ENCODE peak calls at places on chromosomes 3 and 15, in six cellular contexts. One of them, this sample, is unnamed.

GRCh38 chr15:64068133-64068532 is 21.8 kb upstream of the DAPK2 start:
- DNase-seq in ovary: no peak
- DNase-seq in Panc1: no peak
- DNase-seq in mammary epithelial cell: no peak
- DNase-seq in breast epithelium: no peak
- DNase-seq in A549: no peak
- DNase-seq in this sample: no peak

GRCh38 chr3:108018552-108018951 is 72.3 kb downstream of the CD47 start:
- DNase-seq in ovary: no peak
- DNase-seq in Panc1: no peak
- DNase-seq in mammary epithelial cell: no peak
- DNase-seq in breast epithelium: no peak
- DNase-seq in A549: no peak
- DNase-seq in this sample: no peak

GRCh38 chr3:72445827-72446405 is 402.3 kb downstream of the SHQ1 start:
- DNase-seq in ovary: no peak
- DNase-seq in Panc1: no peak
- DNase-seq in mammary epithelial cell: peak; percentile 1
- DNase-seq in breast epithelium: no peak
- DNase-seq in A549: no peak
- DNase-seq in this sample: no peak

GRCh38 chr15:65414841-65415621 is 7.7 kb downstream of the IGDCC4 start:
- DNase-seq in ovary: peak; percentile 58
- DNase-seq in Panc1: no peak
- DNase-seq in mammary epithelial cell: no peak
- DNase-seq in breast epithelium: no peak
- DNase-seq in A549: peak; percentile 71
- DNase-seq in this sample: no peak

GRCh38 chr3:3552741-3553140 is 246.5 kb upstream of the LRRN1 start:
- DNase-seq in ovary: no peak
- DNase-seq in Panc1: no peak
- DNase-seq in mammary epithelial cell: peak; percentile 3
- DNase-seq in breast epithelium: no peak
- DNase-seq in A549: no peak
- DNase-seq in this sample: no peak

GRCh38 chr15:84914351-84914750 is 29.9 kb downstream of the SLC28A1 start:
- DNase-seq in ovary: no peak
- DNase-seq in Panc1: no peak
- DNase-seq in mammary epithelial cell: no peak
- DNase-seq in breast epithelium: no peak
- DNase-seq in A549: no peak
- DNase-seq in this sample: no peak

GRCh38 chr15:100106732-100107131 is 235.0 kb downstream of the ADAMTS17 start:
- DNase-seq in ovary: peak; percentile 6
- DNase-seq in Panc1: no peak
- DNase-seq in mammary epithelial cell: no peak
- DNase-seq in breast epithelium: no peak
- DNase-seq in A549: no peak
- DNase-seq in this sample: no peak

GRCh38 chr15:25065876-25066275 is 111.1 kb downstream of the SNRPN start:
- DNase-seq in ovary: no peak
- DNase-seq in Panc1: no peak
- DNase-seq in mammary epithelial cell: no peak
- DNase-seq in breast epithelium: no peak
- DNase-seq in A549: no peak
- DNase-seq in this sample: no peak

GRCh38 chr15:90642464-90643300 is 74.5 kb upstream of the BLM start:
- DNase-seq in ovary: no peak
- DNase-seq in Panc1: no peak
- DNase-seq in mammary epithelial cell: peak; percentile 79
- DNase-seq in breast epithelium: no peak
- DNase-seq in A549: no peak
- DNase-seq in this sample: no peak

GRCh38 chr3:111338059-111338698 is 203.8 kb upstream of the CD96 start:
- DNase-seq in ovary: peak; percentile 17
- DNase-seq in Panc1: no peak
- DNase-seq in mammary epithelial cell: peak; percentile 66
- DNase-seq in breast epithelium: no peak
- DNase-seq in A549: peak; percentile 31
- DNase-seq in this sample: peak; percentile 78

GRCh38 chr15:78102211-78102610 is 9.8 kb downstream of the SH2D7 start:
- DNase-seq in ovary: no peak
- DNase-seq in Panc1: no peak
- DNase-seq in mammary epithelial cell: no peak
- DNase-seq in breast epithelium: no peak
- DNase-seq in A549: no peak
- DNase-seq in this sample: no peak

GRCh38 chr3:108564564-108564963 is 24.7 kb downstream of the CIP2A start:
- DNase-seq in ovary: no peak
- DNase-seq in Panc1: no peak
- DNase-seq in mammary epithelial cell: no peak
- DNase-seq in breast epithelium: no peak
- DNase-seq in A549: no peak
- DNase-seq in this sample: peak; percentile 19

GRCh38 chr15:49238342-49238741 is 68.3 kb downstream of the GALK2 start:
- DNase-seq in ovary: no peak
- DNase-seq in Panc1: no peak
- DNase-seq in mammary epithelial cell: no peak
- DNase-seq in breast epithelium: no peak
- DNase-seq in A549: no peak
- DNase-seq in this sample: peak; percentile 56

GRCh38 chr3:123085293-123085949 is 18.6 kb downstream of the PDIA5 start:
- DNase-seq in ovary: no peak
- DNase-seq in Panc1: no peak
- DNase-seq in mammary epithelial cell: no peak
- DNase-seq in breast epithelium: no peak
- DNase-seq in A549: no peak
- DNase-seq in this sample: no peak

GRCh38 chr15:40352221-40352901 is 1.5 kb downstream of the PHGR1 start:
- DNase-seq in ovary: no peak
- DNase-seq in Panc1: no peak
- DNase-seq in mammary epithelial cell: no peak
- DNase-seq in breast epithelium: no peak
- DNase-seq in A549: no peak
- DNase-seq in this sample: no peak

GRCh38 chr15:21261396-21261964 is 178.8 kb downstream of the POTEB3 start:
- DNase-seq in ovary: no peak
- DNase-seq in Panc1: no peak
- DNase-seq in mammary epithelial cell: peak; percentile 4
- DNase-seq in breast epithelium: peak; percentile 47
- DNase-seq in A549: no peak
- DNase-seq in this sample: no peak

GRCh38 chr15:98713585-98714001 is 65.3 kb downstream of the IGF1R start:
- DNase-seq in ovary: no peak
- DNase-seq in Panc1: no peak
- DNase-seq in mammary epithelial cell: peak; percentile 82
- DNase-seq in breast epithelium: no peak
- DNase-seq in A549: no peak
- DNase-seq in this sample: no peak

GRCh38 chr3:62211675-62212429 is 161.5 kb downstream of the FEZF2 start:
- DNase-seq in ovary: no peak
- DNase-seq in Panc1: no peak
- DNase-seq in mammary epithelial cell: no peak
- DNase-seq in breast epithelium: no peak
- DNase-seq in A549: peak; percentile 3
- DNase-seq in this sample: no peak

GRCh38 chr3:175422744-175423143 is 563.6 kb downstream of the NAALADL2 start:
- DNase-seq in ovary: no peak
- DNase-seq in Panc1: no peak
- DNase-seq in mammary epithelial cell: no peak
- DNase-seq in breast epithelium: no peak
- DNase-seq in A549: no peak
- DNase-seq in this sample: no peak

GRCh38 chr3:148873928-148874326 is 8.8 kb downstream of the CPA3 start:
- DNase-seq in ovary: no peak
- DNase-seq in Panc1: no peak
- DNase-seq in mammary epithelial cell: no peak
- DNase-seq in breast epithelium: no peak
- DNase-seq in A549: no peak
- DNase-seq in this sample: peak; percentile 25

GRCh38 chr3:17798000-17798399 is 55.6 kb upstream of the TBC1D5 start:
- DNase-seq in ovary: no peak
- DNase-seq in Panc1: no peak
- DNase-seq in mammary epithelial cell: no peak
- DNase-seq in breast epithelium: no peak
- DNase-seq in A549: no peak
- DNase-seq in this sample: no peak

GRCh38 chr15:24858737-24859601 is 95.8 kb upstream of the SNRPN start:
- DNase-seq in ovary: no peak
- DNase-seq in Panc1: no peak
- DNase-seq in mammary epithelial cell: no peak
- DNase-seq in breast epithelium: no peak
- DNase-seq in A549: no peak
- DNase-seq in this sample: peak; percentile 54

GRCh38 chr15:70853855-70854668 is at the start of gene LARP6:
- DNase-seq in ovary: peak; percentile 78
- DNase-seq in Panc1: no peak
- DNase-seq in mammary epithelial cell: peak; percentile 22
- DNase-seq in breast epithelium: peak; percentile 56
- DNase-seq in A549: peak; percentile 59
- DNase-seq in this sample: no peak

GRCh38 chr15:92605225-92605944 is 50.2 kb downstream of the FAM174B start:
- DNase-seq in ovary: no peak
- DNase-seq in Panc1: no peak
- DNase-seq in mammary epithelial cell: no peak
- DNase-seq in breast epithelium: peak; percentile 41
- DNase-seq in A549: no peak
- DNase-seq in this sample: no peak

GRCh38 chr15:68379759-68380290 is 52.1 kb downstream of the ITGA11 start:
- DNase-seq in ovary: no peak
- DNase-seq in Panc1: no peak
- DNase-seq in mammary epithelial cell: no peak
- DNase-seq in breast epithelium: no peak
- DNase-seq in A549: no peak
- DNase-seq in this sample: no peak

GRCh38 chr3:191499307-191500125 is 38.6 kb downstream of the PYDC2 start:
- DNase-seq in ovary: peak; percentile 56
- DNase-seq in Panc1: no peak
- DNase-seq in mammary epithelial cell: peak; percentile 65
- DNase-seq in breast epithelium: peak; percentile 51
- DNase-seq in A549: no peak
- DNase-seq in this sample: peak; percentile 32

GRCh38 chr15:93298901-93299300 is 209.9 kb upstream of the RGMA start:
- DNase-seq in ovary: no peak
- DNase-seq in Panc1: no peak
- DNase-seq in mammary epithelial cell: peak; percentile 28
- DNase-seq in breast epithelium: no peak
- DNase-seq in A549: no peak
- DNase-seq in this sample: no peak

GRCh38 chr15:55789066-55789660 is 46.2 kb upstream of the PRTG start:
- DNase-seq in ovary: no peak
- DNase-seq in Panc1: no peak
- DNase-seq in mammary epithelial cell: no peak
- DNase-seq in breast epithelium: no peak
- DNase-seq in A549: no peak
- DNase-seq in this sample: no peak
- TF ChIP-seq CTCF in ovary: no peak
- TF ChIP-seq CTCF in Panc1: peak; percentile 84
- TF ChIP-seq CTCF in mammary epithelial cell: peak; percentile 81
- TF ChIP-seq CTCF in breast epithelium: no peak
- TF ChIP-seq CTCF in A549: peak; percentile 61
- TF ChIP-seq CTCF in this sample: peak; percentile 81

GRCh38 chr3:36701903-36702374 is 62.4 kb downstream of the DCLK3 start:
- DNase-seq in ovary: no peak
- DNase-seq in Panc1: peak; percentile 24
- DNase-seq in mammary epithelial cell: peak; percentile 87
- DNase-seq in breast epithelium: no peak
- DNase-seq in A549: no peak
- DNase-seq in this sample: peak; percentile 89
- TF ChIP-seq CTCF in ovary: no peak
- TF ChIP-seq CTCF in Panc1: no peak
- TF ChIP-seq CTCF in mammary epithelial cell: no peak
- TF ChIP-seq CTCF in breast epithelium: no peak
- TF ChIP-seq CTCF in A549: no peak
- TF ChIP-seq CTCF in this sample: no peak

GRCh38 chr3:150370129-150370602 is 37.9 kb upstream of the TSC22D2 start:
- DNase-seq in ovary: no peak
- DNase-seq in Panc1: peak; percentile 99
- DNase-seq in mammary epithelial cell: peak; percentile 96
- DNase-seq in breast epithelium: no peak
- DNase-seq in A549: peak; percentile 71
- DNase-seq in this sample: peak; percentile 96

GRCh38 chr3:150371741-150372254 is 36.3 kb upstream of the TSC22D2 start:
- DNase-seq in ovary: peak; percentile 20
- DNase-seq in Panc1: peak; percentile 100
- DNase-seq in mammary epithelial cell: peak; percentile 98
- DNase-seq in breast epithelium: no peak
- DNase-seq in A549: peak; percentile 64
- DNase-seq in this sample: peak; percentile 99

GRCh38 chr3:150370982-150371381 is 37.1 kb upstream of the TSC22D2 start:
- DNase-seq in ovary: no peak
- DNase-seq in Panc1: no peak
- DNase-seq in mammary epithelial cell: no peak
- DNase-seq in breast epithelium: no peak
- DNase-seq in A549: no peak
- DNase-seq in this sample: no peak

GRCh38 chr3:150373234-150373633 is 34.9 kb upstream of the TSC22D2 start:
- DNase-seq in ovary: no peak
- DNase-seq in Panc1: no peak
- DNase-seq in mammary epithelial cell: no peak
- DNase-seq in breast epithelium: no peak
- DNase-seq in A549: no peak
- DNase-seq in this sample: no peak

GRCh38 chr3:150372320-150373118 is 35.6 kb upstream of the TSC22D2 start:
- DNase-seq in ovary: no peak
- DNase-seq in Panc1: no peak
- DNase-seq in mammary epithelial cell: no peak
- DNase-seq in breast epithelium: no peak
- DNase-seq in A549: peak; percentile 42
- DNase-seq in this sample: peak; percentile 48
- TF ChIP-seq CTCF in ovary: no peak
- TF ChIP-seq CTCF in Panc1: peak; percentile 55
- TF ChIP-seq CTCF in mammary epithelial cell: peak; percentile 30
- TF ChIP-seq CTCF in breast epithelium: no peak
- TF ChIP-seq CTCF in A549: no peak
- TF ChIP-seq CTCF in this sample: peak; percentile 74

DNA sequence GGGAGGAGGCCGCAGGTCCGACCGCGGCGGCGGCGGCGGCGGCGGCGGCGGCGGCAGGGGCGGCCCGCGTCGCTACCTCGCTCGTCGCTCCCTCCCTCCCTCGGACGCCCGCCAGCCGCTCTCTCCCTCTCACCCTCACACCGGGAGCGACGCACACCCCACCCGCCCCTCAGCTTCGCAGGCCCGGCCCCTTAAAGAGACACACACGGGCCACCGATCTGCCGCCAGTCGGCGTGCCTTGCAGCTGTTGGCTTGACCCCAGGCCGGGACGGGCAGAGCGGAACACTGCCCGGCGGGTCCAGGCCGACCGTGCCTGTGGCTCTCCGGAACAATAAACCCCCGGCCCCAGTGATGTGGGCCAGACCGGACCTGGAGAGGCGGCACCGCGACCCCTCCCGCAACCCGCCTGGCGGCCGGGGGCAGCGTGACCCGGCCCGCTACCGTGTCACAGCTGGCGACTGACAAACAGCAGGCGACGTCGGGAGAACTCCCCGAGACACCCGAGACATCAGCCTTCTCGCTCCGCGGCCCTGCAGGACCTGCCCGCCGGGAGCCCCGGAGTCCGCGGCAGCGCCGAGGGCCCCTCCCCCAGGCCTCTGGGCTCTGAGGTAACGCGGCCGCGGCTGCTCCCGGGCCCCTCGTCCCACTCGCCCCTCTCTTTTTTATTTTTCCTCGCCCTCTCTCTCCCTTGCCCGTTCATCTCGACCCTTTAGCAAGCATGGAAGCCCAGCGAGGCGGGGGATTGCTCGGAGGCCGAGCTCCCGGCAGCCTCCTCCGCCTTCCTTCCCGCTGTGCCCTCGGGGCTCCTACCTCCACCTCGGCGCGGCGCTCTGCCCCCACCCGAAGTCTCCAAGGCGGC is at the start of gene SETD2:
- DNase-seq in ovary: peak; percentile 92
- DNase-seq in Panc1: peak; percentile 39
- DNase-seq in mammary epithelial cell: peak; percentile 91
- DNase-seq in breast epithelium: peak; percentile 92
- DNase-seq in A549: peak; percentile 84
- DNase-seq in this sample: peak; percentile 89
- TF ChIP-seq CTCF in ovary: peak; percentile 59
- TF ChIP-seq CTCF in Panc1: peak; percentile 51
- TF ChIP-seq CTCF in mammary epithelial cell: no peak
- TF ChIP-seq CTCF in breast epithelium: peak; percentile 44
- TF ChIP-seq CTCF in A549: peak; percentile 26
- TF ChIP-seq CTCF in this sample: peak; percentile 67